ENCODE peak calls at places on chromosomes 12 and 14, in nine cellular contexts. One of them, this sample, is unnamed.

GRCh38 chr14:21268612-21269251 is 510 bp downstream of the HNRNPC start:
- DNase-seq in heart left ventricle: no peak
- DNase-seq in esophagus muscularis mucosa: no peak
- DNase-seq in spleen: no peak
- DNase-seq in GM12891: no peak
- DNase-seq in H54: no peak
- DNase-seq in GM12878: no peak
- DNase-seq in A549: no peak
- DNase-seq in vagina: no peak
- DNase-seq in this sample: peak; percentile 42

GRCh38 chr14:24273422-24273998 is 2.1 kb upstream of the RABGGTA start:
- DNase-seq in GM12878: no peak
- DNase-seq in esophagus muscularis mucosa: no peak
- DNase-seq in heart left ventricle: no peak
- DNase-seq in H54: no peak
- DNase-seq in A549: peak; percentile 32
- DNase-seq in GM12891: no peak
- DNase-seq in vagina: no peak
- DNase-seq in spleen: no peak
- DNase-seq in this sample: no peak

GRCh38 chr12:116759783-116760581 is 21.9 kb downstream of the RNFT2 start:
- DNase-seq in H54: no peak
- DNase-seq in spleen: peak; percentile 73
- DNase-seq in heart left ventricle: peak; percentile 37
- DNase-seq in esophagus muscularis mucosa: no peak
- DNase-seq in GM12891: no peak
- DNase-seq in A549: no peak
- DNase-seq in vagina: no peak
- DNase-seq in GM12878: no peak
- DNase-seq in this sample: no peak

GRCh38 chr14:106308839-106309389 is 782.5 kb downstream of the TMEM121 start:
- DNase-seq in spleen: peak; percentile 85
- DNase-seq in GM12891: peak; percentile 39
- DNase-seq in heart left ventricle: no peak
- DNase-seq in H54: no peak
- DNase-seq in GM12878: peak; percentile 83
- DNase-seq in esophagus muscularis mucosa: no peak
- DNase-seq in vagina: no peak
- DNase-seq in A549: no peak
- DNase-seq in this sample: peak; percentile 32

GRCh38 chr12:50569876-50570275 is 65.1 kb downstream of the DIP2B start:
- DNase-seq in A549: no peak
- DNase-seq in GM12891: no peak
- DNase-seq in GM12878: no peak
- DNase-seq in esophagus muscularis mucosa: no peak
- DNase-seq in heart left ventricle: no peak
- DNase-seq in vagina: no peak
- DNase-seq in H54: no peak
- DNase-seq in spleen: no peak
- DNase-seq in this sample: no peak

GRCh38 chr12:82524020-82524419 is 162.7 kb upstream of the TMTC2 start:
- DNase-seq in vagina: no peak
- DNase-seq in H54: no peak
- DNase-seq in heart left ventricle: no peak
- DNase-seq in GM12891: no peak
- DNase-seq in GM12878: no peak
- DNase-seq in esophagus muscularis mucosa: no peak
- DNase-seq in A549: peak; percentile 5
- DNase-seq in spleen: no peak
- DNase-seq in this sample: no peak

GRCh38 chr14:96581902-96582640 is 79.9 kb downstream of the PAPOLA start:
- DNase-seq in H54: no peak
- DNase-seq in heart left ventricle: no peak
- DNase-seq in esophagus muscularis mucosa: peak; percentile 84
- DNase-seq in vagina: peak; percentile 67
- DNase-seq in spleen: peak; percentile 38
- DNase-seq in GM12891: no peak
- DNase-seq in A549: no peak
- DNase-seq in GM12878: no peak
- DNase-seq in this sample: no peak

GRCh38 chr12:92821142-92821541 is 108.0 kb downstream of the EEA1 start:
- DNase-seq in vagina: no peak
- DNase-seq in heart left ventricle: no peak
- DNase-seq in esophagus muscularis mucosa: no peak
- DNase-seq in GM12878: no peak
- DNase-seq in GM12891: no peak
- DNase-seq in spleen: no peak
- DNase-seq in H54: no peak
- DNase-seq in A549: no peak
- DNase-seq in this sample: no peak

GRCh38 chr12:40439771-40440492 is 215.1 kb downstream of the LRRK2 start:
- DNase-seq in H54: no peak
- DNase-seq in GM12891: no peak
- DNase-seq in heart left ventricle: no peak
- DNase-seq in spleen: no peak
- DNase-seq in GM12878: no peak
- DNase-seq in esophagus muscularis mucosa: no peak
- DNase-seq in A549: no peak
- DNase-seq in vagina: no peak
- DNase-seq in this sample: no peak

GRCh38 chr14:105589161-105589925 is 63.0 kb downstream of the TMEM121 start:
- DNase-seq in vagina: peak; percentile 58
- DNase-seq in H54: no peak
- DNase-seq in GM12891: no peak
- DNase-seq in A549: no peak
- DNase-seq in esophagus muscularis mucosa: no peak
- DNase-seq in spleen: peak; percentile 75
- DNase-seq in heart left ventricle: no peak
- DNase-seq in GM12878: no peak
- DNase-seq in this sample: no peak

GRCh38 chr12:95224202-95225170 is 6.9 kb downstream of the VEZT start:
- DNase-seq in vagina: no peak
- DNase-seq in esophagus muscularis mucosa: no peak
- DNase-seq in H54: peak; percentile 17
- DNase-seq in GM12891: no peak
- DNase-seq in GM12878: no peak
- DNase-seq in A549: no peak
- DNase-seq in spleen: no peak
- DNase-seq in heart left ventricle: no peak
- DNase-seq in this sample: peak; percentile 54

GRCh38 chr12:46082473-46082872 is 92.1 kb upstream of the SCAF11 start:
- DNase-seq in spleen: no peak
- DNase-seq in GM12891: no peak
- DNase-seq in H54: no peak
- DNase-seq in A549: no peak
- DNase-seq in esophagus muscularis mucosa: no peak
- DNase-seq in GM12878: no peak
- DNase-seq in vagina: no peak
- DNase-seq in heart left ventricle: no peak
- DNase-seq in this sample: no peak

GRCh38 chr14:22978487-22978837 is 3.9 kb downstream of the AJUBA start:
- DNase-seq in H54: no peak
- DNase-seq in vagina: no peak
- DNase-seq in heart left ventricle: no peak
- DNase-seq in GM12878: no peak
- DNase-seq in A549: no peak
- DNase-seq in esophagus muscularis mucosa: no peak
- DNase-seq in GM12891: no peak
- DNase-seq in spleen: no peak
- DNase-seq in this sample: no peak

GRCh38 chr14:100871234-100872186 is 32.0 kb downstream of the RTL1 start:
- DNase-seq in vagina: no peak
- DNase-seq in heart left ventricle: peak; percentile 24
- DNase-seq in esophagus muscularis mucosa: no peak
- DNase-seq in A549: peak; percentile 32
- DNase-seq in GM12878: no peak
- DNase-seq in spleen: peak; percentile 30
- DNase-seq in GM12891: no peak
- DNase-seq in H54: peak; percentile 52
- DNase-seq in this sample: no peak

GRCh38 chr14:22418631-22419030 is 170.4 kb downstream of the DAD1 start:
- DNase-seq in esophagus muscularis mucosa: no peak
- DNase-seq in A549: no peak
- DNase-seq in H54: no peak
- DNase-seq in vagina: no peak
- DNase-seq in GM12878: peak; percentile 48
- DNase-seq in heart left ventricle: no peak
- DNase-seq in spleen: no peak
- DNase-seq in GM12891: peak; percentile 28
- DNase-seq in this sample: no peak

GRCh38 chr14:31207746-31208545 is at the start of gene HECTD1:
- DNase-seq in GM12878: peak; percentile 67
- DNase-seq in esophagus muscularis mucosa: peak; percentile 93
- DNase-seq in GM12891: peak; percentile 80
- DNase-seq in A549: peak; percentile 85
- DNase-seq in heart left ventricle: peak; percentile 84
- DNase-seq in spleen: no peak
- DNase-seq in vagina: no peak
- DNase-seq in H54: peak; percentile 59
- DNase-seq in this sample: peak; percentile 80
- TF ChIP-seq POLR2A in GM12878: peak; percentile 95
- TF ChIP-seq POLR2A in esophagus muscularis mucosa: peak; percentile 16
- TF ChIP-seq POLR2A in GM12891: peak; percentile 82
- TF ChIP-seq POLR2A in A549: peak; percentile 95
- TF ChIP-seq POLR2A in heart left ventricle: no peak
- TF ChIP-seq POLR2A in spleen: no peak
- TF ChIP-seq POLR2A in vagina: peak; percentile 12
- TF ChIP-seq POLR2A in H54: peak; percentile 91
- TF ChIP-seq POLR2A in this sample: peak; percentile 81

GRCh38 chr14:90697577-90698206 is 118.5 kb downstream of the TTC7B start:
- DNase-seq in GM12891: peak; percentile 47
- DNase-seq in vagina: no peak
- DNase-seq in A549: peak; percentile 74
- DNase-seq in heart left ventricle: peak; percentile 85
- DNase-seq in GM12878: no peak
- DNase-seq in spleen: peak; percentile 92
- DNase-seq in esophagus muscularis mucosa: peak; percentile 96
- DNase-seq in H54: peak; percentile 87
- DNase-seq in this sample: peak; percentile 87
- TF ChIP-seq POLR2A in GM12891: no peak
- TF ChIP-seq POLR2A in vagina: no peak
- TF ChIP-seq POLR2A in A549: no peak
- TF ChIP-seq POLR2A in heart left ventricle: no peak
- TF ChIP-seq POLR2A in GM12878: no peak
- TF ChIP-seq POLR2A in spleen: no peak
- TF ChIP-seq POLR2A in esophagus muscularis mucosa: no peak
- TF ChIP-seq POLR2A in H54: no peak
- TF ChIP-seq POLR2A in this sample: no peak

GRCh38 chr14:91114079-91115065 is 499 bp downstream of the DGLUCY start:
- DNase-seq in spleen: peak; percentile 85
- DNase-seq in heart left ventricle: no peak
- DNase-seq in H54: peak; percentile 61
- DNase-seq in vagina: no peak
- DNase-seq in A549: peak; percentile 38
- DNase-seq in GM12878: peak; percentile 86
- DNase-seq in GM12891: peak; percentile 67
- DNase-seq in esophagus muscularis mucosa: no peak
- DNase-seq in this sample: peak; percentile 57

GRCh38 chr14:91115986-91116385 is 2.1 kb downstream of the DGLUCY start:
- DNase-seq in vagina: no peak
- DNase-seq in heart left ventricle: no peak
- DNase-seq in spleen: no peak
- DNase-seq in esophagus muscularis mucosa: no peak
- DNase-seq in H54: no peak
- DNase-seq in A549: no peak
- DNase-seq in GM12891: no peak
- DNase-seq in GM12878: no peak
- DNase-seq in this sample: peak; percentile 28

GRCh38 chr14:91111443-91111842 is 2.4 kb upstream of the DGLUCY start:
- DNase-seq in vagina: no peak
- DNase-seq in esophagus muscularis mucosa: no peak
- DNase-seq in H54: no peak
- DNase-seq in A549: no peak
- DNase-seq in GM12878: no peak
- DNase-seq in GM12891: no peak
- DNase-seq in spleen: no peak
- DNase-seq in heart left ventricle: no peak
- DNase-seq in this sample: no peak

GRCh38 chr14:91112172-91112571 is 1.7 kb upstream of the DGLUCY start:
- DNase-seq in esophagus muscularis mucosa: no peak
- DNase-seq in A549: no peak
- DNase-seq in GM12878: no peak
- DNase-seq in vagina: no peak
- DNase-seq in spleen: peak; percentile 5
- DNase-seq in GM12891: no peak
- DNase-seq in heart left ventricle: no peak
- DNase-seq in H54: no peak
- DNase-seq in this sample: no peak

DNA sequence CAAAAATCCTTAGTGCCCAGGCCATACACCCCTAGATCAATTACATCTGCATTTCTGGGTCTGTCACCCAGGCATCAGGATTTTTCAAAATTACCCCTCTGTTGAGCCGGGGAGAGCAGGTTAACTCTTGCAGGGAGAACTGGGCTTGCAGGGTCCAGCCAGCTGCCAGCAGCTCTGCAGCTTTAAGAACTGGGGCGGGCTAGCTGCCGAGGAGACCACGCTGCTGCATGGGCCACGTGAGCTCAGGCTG is at the start of gene DGLUCY:
- DNase-seq in esophagus muscularis mucosa: peak; percentile 94
- DNase-seq in A549: peak; percentile 81
- DNase-seq in H54: peak; percentile 81
- DNase-seq in heart left ventricle: peak; percentile 91
- DNase-seq in spleen: peak; percentile 96
- DNase-seq in GM12878: no peak
- DNase-seq in GM12891: peak; percentile 63
- DNase-seq in vagina: no peak
- DNase-seq in this sample: peak; percentile 80
- TF ChIP-seq POLR2A in esophagus muscularis mucosa: no peak
- TF ChIP-seq POLR2A in A549: no peak
- TF ChIP-seq POLR2A in H54: no peak
- TF ChIP-seq POLR2A in heart left ventricle: no peak
- TF ChIP-seq POLR2A in spleen: no peak
- TF ChIP-seq POLR2A in GM12878: no peak
- TF ChIP-seq POLR2A in GM12891: no peak
- TF ChIP-seq POLR2A in vagina: no peak
- TF ChIP-seq POLR2A in this sample: no peak

DNA sequence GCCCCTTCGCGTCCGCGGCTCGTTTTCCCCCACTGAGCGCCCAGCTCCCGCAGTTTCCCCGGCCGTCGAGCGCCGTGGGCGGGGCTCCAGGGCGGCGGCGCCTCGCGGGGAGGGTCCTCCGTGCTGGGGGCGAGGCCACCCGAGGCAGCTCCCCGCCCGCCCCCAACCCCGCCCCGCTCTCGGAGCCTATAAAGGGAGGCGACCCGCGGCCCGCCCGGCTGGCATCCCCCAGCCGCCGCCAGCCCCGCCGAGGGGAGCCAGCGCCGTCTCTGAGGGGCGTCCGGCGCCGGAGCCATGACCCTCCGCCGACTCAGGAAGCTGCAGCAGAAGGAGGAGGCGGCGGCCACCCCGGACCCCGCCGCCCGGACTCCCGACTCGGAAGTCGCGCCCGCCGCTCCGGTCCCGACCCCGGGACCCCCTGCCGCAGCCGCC is at the start of gene TAMALIN:
- DNase-seq in GM12878: no peak
- DNase-seq in GM12891: peak; percentile 63
- DNase-seq in H54: no peak
- DNase-seq in spleen: peak; percentile 94
- DNase-seq in heart left ventricle: peak; percentile 77
- DNase-seq in vagina: no peak
- DNase-seq in A549: no peak
- DNase-seq in esophagus muscularis mucosa: no peak
- DNase-seq in this sample: peak; percentile 59
- TF ChIP-seq POLR2A in GM12878: peak; percentile 62
- TF ChIP-seq POLR2A in GM12891: no peak
- TF ChIP-seq POLR2A in H54: no peak
- TF ChIP-seq POLR2A in spleen: peak; percentile 91
- TF ChIP-seq POLR2A in heart left ventricle: peak; percentile 73
- TF ChIP-seq POLR2A in vagina: peak; percentile 95
- TF ChIP-seq POLR2A in A549: no peak
- TF ChIP-seq POLR2A in esophagus muscularis mucosa: peak; percentile 79
- TF ChIP-seq POLR2A in this sample: peak; percentile 73